ENCODE peak calls at places on chromosomes 7 and 10, in four cellular contexts. S is CD8-positive, alpha-beta T cell; Y is PC-3; C is spleen. P is an unnamed sample. For H3K4me1, the result is how much of the 10 kb centered on the place peaks cover.

GRCh38 chr7:22387583-22387982 is 30.6 kb upstream of the RAPGEF5 start:
- DNase-seq in Y (no peak), C (no peak), S (no peak), P (no peak)

GRCh38 chr7:124700655-124701054 is 64.9 kb downstream of the GPR37 start:
- DNase-seq in Y (no peak), S (no peak), C (no peak), P (no peak)

GRCh38 chr10:30782543-30783461 is 153.2 kb upstream of the LYZL2 start:
- DNase-seq in C (no peak), S (no peak), Y (peak), P (no peak)

GRCh38 chr7:22697897-22698645 is 28.9 kb upstream of the IL6 start:
- DNase-seq in C (no peak), Y (no peak), S (no peak), P (no peak)

GRCh38 chr7:87210506-87210905 is 9.0 kb downstream of the TMEM243 start:
- DNase-seq in C (no peak), S (no peak), Y (no peak), P (no peak)

GRCh38 chr7:41993173-41993867 is 243.7 kb downstream of the GLI3 start:
- DNase-seq in Y (no peak), C (no peak), S (no peak), P (no peak)

GRCh38 chr7:38317457-38318037 is 44.1 kb upstream of the TARP start:
- DNase-seq in S (no peak), Y (no peak), C (peak), P (no peak)

GRCh38 chr7:135775230-135775629 is 26.6 kb upstream of the FAM180A start:
- DNase-seq in S (no peak), Y (no peak), C (no peak), P (no peak)

GRCh38 chr7:151777913-151778670 is 98.8 kb downstream of the PRKAG2 start:
- DNase-seq in S (no peak), C (peak), Y (no peak), P (no peak)

GRCh38 chr7:44051611-44052220 is 7.2 kb downstream of the DBNL start:
- DNase-seq in Y (no peak), C (peak), S (no peak), P (no peak)

GRCh38 chr7:81604075-81604807 is 165.6 kb downstream of the HGF start:
- DNase-seq in Y (peak), C (no peak), S (no peak), P (no peak)

GRCh38 chr7:120337308-120337907 is 64.4 kb downstream of the KCND2 start:
- DNase-seq in S (no peak), Y (peak), C (no peak), P (no peak)

GRCh38 chr10:49620841-49621378 is 7.1 kb downstream of the CHAT start:
- DNase-seq in C (peak), Y (no peak), S (no peak), P (no peak)

GRCh38 chr7:73823257-73823656 is 7.5 kb upstream of the CLDN4 start:
- DNase-seq in S (no peak), C (peak), Y (peak), P (no peak)

GRCh38 chr10:102776779-102777417 is 33.1 kb downstream of the WBP1L start:
- DNase-seq in S (no peak), C (no peak), Y (no peak), P (peak)

GRCh38 chr10:37737336-37737735 is 120.1 kb downstream of the ZNF248 start:
- DNase-seq in Y (no peak), S (no peak), C (no peak), P (no peak)

GRCh38 chr7:140390034-140390433 is 8.3 kb downstream of the SLC37A3 start:
- DNase-seq in Y (no peak), C (no peak), S (no peak), P (no peak)

GRCh38 chr10:127556911-127557310 is 7.8 kb downstream of the NPS start:
- DNase-seq in C (no peak), Y (no peak), S (no peak), P (no peak)

GRCh38 chr10:28677889-28678686 is 767 bp downstream of the BAMBI start:
- DNase-seq in C (peak), S (no peak), Y (peak), P (no peak)

GRCh38 chr10:110226926-110227641 is 19.7 kb downstream of the MXI1 start:
- DNase-seq in S (peak), C (peak), Y (no peak), P (no peak)

GRCh38 chr10:110225756-110226554 is 18.6 kb downstream of the MXI1 start:
- DNase-seq in Y (peak), C (peak), S (peak), P (peak)

GRCh38 chr10:110228066-110228465 is 20.7 kb downstream of the MXI1 start:
- DNase-seq in C (peak), S (no peak), Y (no peak), P (no peak)

GRCh38 chr10:110225441-110225755 is 18.0 kb downstream of the MXI1 start:
- DNase-seq in C (no peak), Y (no peak), S (no peak), P (no peak)

DNA sequence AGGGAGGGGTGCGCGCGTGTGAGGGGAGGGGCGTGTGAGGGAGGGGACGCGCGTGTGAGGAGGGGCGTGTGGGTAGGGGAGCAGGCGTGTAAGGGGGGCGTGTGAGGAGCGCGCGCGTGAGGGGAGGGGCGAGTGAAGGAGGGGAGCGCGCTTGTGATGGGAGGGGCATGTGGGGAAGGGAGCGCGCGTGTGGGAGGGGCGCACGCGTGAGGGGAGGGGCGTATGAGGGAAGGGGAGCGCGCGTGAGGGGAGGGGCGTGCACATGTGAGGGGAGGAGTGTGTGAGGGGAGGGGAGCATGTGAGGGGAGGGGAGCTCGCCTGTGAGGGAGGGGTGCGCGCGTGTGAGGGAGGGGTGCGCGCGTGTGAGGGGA is 19.1 kb downstream of the MXI1 start:
- DNase-seq in C (no peak), S (peak), Y (peak), P (no peak)
- H3K4me3 ChIP-seq in C (peak), S (peak), Y (peak), P (no peak)

DNA sequence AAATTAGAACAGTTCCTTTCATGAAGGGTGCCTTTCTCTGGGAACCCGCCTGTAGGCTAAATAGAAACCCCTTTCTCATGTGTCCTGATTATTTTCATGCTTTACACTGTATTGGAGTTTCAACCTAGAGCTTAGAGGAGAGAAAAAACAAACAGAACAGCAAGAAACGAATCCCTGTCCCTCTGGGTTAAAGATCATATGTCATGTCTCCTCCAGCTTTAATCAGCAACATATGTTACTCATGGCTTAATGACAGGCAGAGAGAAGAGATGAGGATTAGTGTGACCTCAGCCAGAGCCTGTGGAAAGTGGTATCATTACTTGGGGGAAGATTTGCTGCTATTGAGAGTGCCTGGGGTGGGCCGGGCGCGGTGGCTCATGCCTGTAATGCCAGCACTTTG is 32.1 kb downstream of the CRCP start:
- DNase-seq in S (no peak), Y (no peak), C (no peak), P (no peak)
- H3K4me1 ChIP-seq in S (under half), Y (under half), C (under half), P (under half)

DNA sequence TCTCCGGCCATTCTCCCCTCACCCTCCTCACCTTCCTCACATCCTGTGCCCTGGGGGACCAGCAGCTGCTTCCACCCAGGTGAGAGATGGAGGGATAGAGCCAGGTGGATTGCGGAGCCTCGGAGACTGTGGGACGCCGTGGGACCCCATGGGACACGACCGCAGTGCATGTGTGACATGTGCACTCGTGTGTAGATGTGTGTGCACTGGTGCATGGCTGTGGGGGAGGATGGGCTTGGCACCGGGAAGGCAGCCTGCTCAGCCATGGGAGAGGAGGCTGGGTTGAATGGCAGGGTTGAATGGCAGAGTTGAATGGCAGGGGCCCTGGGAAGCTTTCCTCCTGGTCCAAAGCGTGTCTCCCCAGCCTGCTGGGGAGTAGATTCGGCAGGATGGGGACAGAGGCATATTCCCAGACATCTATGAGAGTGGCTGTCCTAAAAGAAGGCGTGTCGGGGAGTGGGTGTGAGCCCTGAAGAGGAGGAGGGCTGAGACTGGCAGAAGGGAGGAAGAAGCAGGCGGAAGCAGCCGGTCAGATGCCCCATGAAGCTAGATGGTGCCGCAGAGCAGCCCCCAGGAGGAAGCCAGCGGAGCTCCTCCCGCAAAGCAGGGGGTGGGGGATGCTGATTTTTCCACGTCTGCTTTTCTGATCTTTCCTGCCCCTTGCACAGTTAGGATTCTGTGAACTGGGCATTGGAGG is 815 bp downstream of the GIMAP8 start:
- DNase-seq in S (peak), Y (no peak), C (peak), P (no peak)
- H3K27ac ChIP-seq in S (peak), Y (no peak), C (peak), P (no peak)

DNA sequence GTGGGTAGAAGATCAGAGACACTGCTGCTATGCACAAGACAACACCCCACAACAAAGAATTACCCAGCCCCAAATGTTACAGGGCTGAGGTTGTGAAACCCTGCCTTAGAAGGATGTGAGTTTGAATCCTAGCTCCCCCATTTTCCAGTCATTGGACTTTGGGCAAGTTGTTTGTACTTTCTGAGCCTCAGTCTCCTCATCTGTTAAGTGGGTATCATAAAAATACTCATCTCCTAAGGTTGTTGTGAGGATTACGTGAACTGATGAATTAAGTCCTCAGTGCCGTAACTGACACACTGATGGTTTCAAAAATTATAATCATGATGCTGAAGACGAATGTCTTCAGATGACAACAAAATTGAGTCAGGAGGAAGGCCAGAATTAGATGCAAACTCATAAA is 30.3 kb downstream of the RHOBTB1 start:
- DNase-seq in S (no peak), C (no peak), Y (no peak), P (no peak)
- H3K4me3 ChIP-seq in S (no peak), C (no peak), Y (no peak), P (no peak)

GRCh38 chr10:125054664-125055273 is 105.6 kb downstream of the CTBP2 start:
- DNase-seq in S (no peak), Y (no peak), C (no peak), P (no peak)
- H3K4me1 ChIP-seq in S (under half), Y (under half), C (under half), P (under half)

DNA sequence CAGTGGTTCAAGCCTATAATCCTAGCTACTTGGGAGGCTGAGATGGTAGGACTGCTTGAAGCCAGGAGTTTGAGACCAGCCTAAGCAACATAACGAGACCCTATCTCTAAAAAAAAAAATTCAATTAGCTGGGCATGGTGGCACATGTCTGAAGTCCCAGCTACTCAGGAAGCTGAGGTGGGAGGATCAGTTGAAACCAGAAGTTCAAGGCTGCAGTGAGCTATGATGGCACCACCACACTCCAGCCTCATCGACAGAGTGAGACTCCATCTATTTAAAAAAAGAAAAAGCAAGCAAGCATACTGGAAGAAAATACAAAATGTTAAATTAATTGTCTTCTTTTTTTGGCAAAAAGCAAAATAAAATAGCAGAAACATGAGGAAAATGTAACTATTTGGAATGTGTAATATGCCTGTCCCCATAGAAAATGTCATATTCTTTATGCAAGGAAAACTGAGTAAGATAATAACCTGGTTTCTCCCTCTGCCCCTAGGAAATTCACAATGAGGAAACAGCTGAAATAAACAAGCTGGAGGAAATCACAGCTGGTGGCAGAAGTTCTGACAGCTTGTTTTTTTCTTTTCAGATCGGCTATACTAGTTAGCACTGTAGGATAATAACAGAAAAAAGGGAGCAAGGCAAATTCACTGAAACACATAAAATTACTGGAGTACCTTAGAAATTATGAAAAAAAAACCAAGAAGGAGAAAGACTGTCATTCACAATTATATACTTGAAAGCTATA is 48.5 kb downstream of the HERPUD2 start:
- DNase-seq in Y (no peak), S (no peak), C (no peak), P (no peak)
- H3K27ac ChIP-seq in Y (no peak), S (no peak), C (peak), P (no peak)

GRCh38 chr10:6141296-6142151 is 52.7 kb downstream of the RBM17 start:
- DNase-seq in C (no peak), S (no peak), Y (peak), P (peak)
- H3K4me3 ChIP-seq in C (peak), S (no peak), Y (peak), P (peak)

GRCh38 chr10:67869996-67870395 is 14.5 kb upstream of the SIRT1 start:
- DNase-seq in C (no peak), S (no peak), Y (no peak), P (no peak)

GRCh38 chr10:67863094-67863493 is 21.4 kb upstream of the SIRT1 start:
- DNase-seq in Y (no peak), C (no peak), S (no peak), P (no peak)

GRCh38 chr10:67864560-67865371 is 19.7 kb upstream of the SIRT1 start:
- DNase-seq in S (no peak), C (no peak), Y (no peak), P (no peak)

DNA sequence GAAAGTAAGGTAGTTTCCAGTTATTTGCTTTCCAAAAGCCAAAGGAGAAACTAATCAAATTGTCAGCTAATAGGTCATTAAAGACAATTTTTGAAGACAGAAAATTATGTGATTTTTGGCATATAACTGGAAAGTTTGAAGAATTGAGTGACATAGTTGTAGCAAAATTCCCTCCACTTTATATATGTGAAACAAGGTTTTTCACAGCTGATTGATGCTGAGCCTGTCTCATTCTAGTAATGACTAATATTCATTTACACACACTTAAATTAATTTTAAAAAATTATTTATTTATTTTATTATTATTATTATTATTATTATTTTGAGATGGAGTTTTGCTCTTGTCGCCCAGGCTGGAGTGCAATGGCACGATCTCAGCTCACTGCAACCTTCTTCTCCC is 16.3 kb upstream of the SIRT1 start:
- DNase-seq in C (no peak), Y (no peak), S (no peak), P (no peak)
- H3K4me1 ChIP-seq in C (under half), Y (under half), S (under half), P (under half)

DNA sequence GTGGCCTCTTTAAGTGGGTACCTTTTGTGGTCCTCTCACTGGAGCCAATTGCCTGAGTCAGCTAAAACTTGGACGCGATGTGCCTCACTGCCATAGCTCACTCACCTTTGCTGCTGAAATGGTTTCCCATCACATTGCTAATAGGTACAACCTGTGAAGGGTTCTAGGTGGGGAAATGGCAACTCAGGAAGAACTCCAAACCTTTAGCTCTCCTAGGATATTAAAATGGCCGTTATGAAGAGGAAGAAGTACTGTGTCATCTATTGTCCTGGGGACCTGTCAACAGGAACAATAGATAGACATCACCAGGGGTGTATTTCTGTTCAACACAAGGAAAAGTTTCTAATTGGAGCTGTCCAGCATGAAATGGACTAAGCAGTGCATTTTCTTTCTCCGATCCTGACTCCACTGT is 1.2 kb upstream of the ZNF655 start:
- DNase-seq in S (no peak), Y (no peak), C (no peak), P (no peak)
- H3K27ac ChIP-seq in S (peak), Y (no peak), C (peak), P (peak)

P was measured in SJSA1.